ENCODE peak calls at places on chromosomes 13 and 19, in four cellular contexts. One of them, this sample, is unnamed.

GRCh38 chr19:1019980-1020867 is 699 bp downstream of the TMEM259 start:
- DNase-seq in WTC11: no peak
- DNase-seq in HEK293T: no peak
- DNase-seq in K562: no peak
- DNase-seq in this sample: no peak

GRCh38 chr19:1654178-1654792 is 1.9 kb upstream of the TCF3 start:
- DNase-seq in WTC11: no peak
- DNase-seq in HEK293T: no peak
- DNase-seq in K562: no peak
- DNase-seq in this sample: no peak

GRCh38 chr13:24027494-24027893 is 130.2 kb upstream of the C1QTNF9B start:
- DNase-seq in WTC11: no peak
- DNase-seq in HEK293T: no peak
- DNase-seq in K562: no peak
- DNase-seq in this sample: no peak

GRCh38 chr19:58476498-58477015 is 405 bp downstream of the ZNF446 start:
- DNase-seq in WTC11: no peak
- DNase-seq in HEK293T: no peak
- DNase-seq in K562: peak; percentile 53
- DNase-seq in this sample: peak; percentile 25

GRCh38 chr13:31545616-31546015 is 193.7 kb upstream of the RXFP2 start:
- DNase-seq in WTC11: no peak
- DNase-seq in HEK293T: no peak
- DNase-seq in K562: no peak
- DNase-seq in this sample: no peak

GRCh38 chr13:112686364-112686763 is 3.5 kb upstream of the ATP11A start:
- DNase-seq in WTC11: no peak
- DNase-seq in HEK293T: no peak
- DNase-seq in K562: no peak
- DNase-seq in this sample: no peak

GRCh38 chr19:37928527-37929286 is 21.7 kb downstream of the SIPA1L3 start:
- DNase-seq in WTC11: peak; percentile 47
- DNase-seq in HEK293T: no peak
- DNase-seq in K562: no peak
- DNase-seq in this sample: no peak

GRCh38 chr13:30807392-30807791 is 72.0 kb downstream of the ALOX5AP start:
- DNase-seq in WTC11: no peak
- DNase-seq in HEK293T: no peak
- DNase-seq in K562: no peak
- DNase-seq in this sample: no peak

GRCh38 chr13:98275711-98276171 is 98.7 kb upstream of the RNF113B start:
- DNase-seq in WTC11: no peak
- DNase-seq in HEK293T: no peak
- DNase-seq in K562: no peak
- DNase-seq in this sample: no peak

GRCh38 chr19:8639821-8640401 is 9.5 kb downstream of the NFILZ start:
- DNase-seq in WTC11: no peak
- DNase-seq in HEK293T: no peak
- DNase-seq in K562: no peak
- DNase-seq in this sample: no peak

GRCh38 chr19:10762656-10763055 is 44.8 kb downstream of the DNM2 start:
- DNase-seq in WTC11: no peak
- DNase-seq in HEK293T: no peak
- DNase-seq in K562: no peak
- DNase-seq in this sample: no peak

GRCh38 chr13:110663044-110663443 is 42.9 kb downstream of the CARS2 start:
- DNase-seq in WTC11: no peak
- DNase-seq in HEK293T: no peak
- DNase-seq in K562: no peak
- DNase-seq in this sample: no peak

GRCh38 chr13:64029343-64030093 is 2613.9 kb upstream of the PCDH20 start:
- DNase-seq in WTC11: peak; percentile 13
- DNase-seq in HEK293T: no peak
- DNase-seq in K562: no peak
- DNase-seq in this sample: no peak

GRCh38 chr19:28887920-28888618 is 324.9 kb downstream of the UQCRFS1 start:
- DNase-seq in WTC11: no peak
- DNase-seq in HEK293T: no peak
- DNase-seq in K562: no peak
- DNase-seq in this sample: no peak

GRCh38 chr19:10551698-10552301 is 8.1 kb downstream of the ATG4D start:
- DNase-seq in WTC11: peak; percentile 41
- DNase-seq in HEK293T: peak; percentile 45
- DNase-seq in K562: no peak
- DNase-seq in this sample: no peak

GRCh38 chr19:41521860-41522555 is 54.0 kb upstream of the CEACAM21 start:
- DNase-seq in WTC11: peak; percentile 52
- DNase-seq in HEK293T: peak; percentile 21
- DNase-seq in K562: no peak
- DNase-seq in this sample: no peak

GRCh38 chr19:31126236-31126635 is 223.0 kb downstream of the TSHZ3 start:
- DNase-seq in WTC11: no peak
- DNase-seq in HEK293T: no peak
- DNase-seq in K562: no peak
- DNase-seq in this sample: no peak

GRCh38 chr19:293436-294110 is 2.4 kb upstream of the PLPP2 start:
- DNase-seq in WTC11: no peak
- DNase-seq in HEK293T: no peak
- DNase-seq in K562: no peak
- DNase-seq in this sample: no peak

GRCh38 chr13:83350569-83350968 is 531.7 kb downstream of the SLITRK1 start:
- DNase-seq in WTC11: no peak
- DNase-seq in HEK293T: no peak
- DNase-seq in K562: no peak
- DNase-seq in this sample: no peak

GRCh38 chr19:16048583-16048982 is 27.7 kb upstream of the TPM4 start:
- DNase-seq in WTC11: no peak
- DNase-seq in HEK293T: no peak
- DNase-seq in K562: no peak
- DNase-seq in this sample: no peak

GRCh38 chr19:45781282-45782161 is 768 bp downstream of the DMPK start:
- DNase-seq in WTC11: no peak
- DNase-seq in HEK293T: no peak
- DNase-seq in K562: no peak
- DNase-seq in this sample: no peak

GRCh38 chr19:18017275-18018083 is 9.5 kb downstream of the ARRDC2 start:
- DNase-seq in WTC11: no peak
- DNase-seq in HEK293T: no peak
- DNase-seq in K562: no peak
- DNase-seq in this sample: no peak

GRCh38 chr19:30841934-30842333 is 469.8 kb downstream of the ZNF536 start:
- DNase-seq in WTC11: no peak
- DNase-seq in HEK293T: no peak
- DNase-seq in K562: no peak
- DNase-seq in this sample: no peak

GRCh38 chr13:97344250-97345175 is 89.5 kb upstream of the RAP2A start:
- DNase-seq in WTC11: peak; percentile 53
- DNase-seq in HEK293T: peak; percentile 31
- DNase-seq in K562: peak; percentile 22
- DNase-seq in this sample: peak; percentile 62

GRCh38 chr19:4744451-4745170 is 21.0 kb upstream of the DPP9 start:
- DNase-seq in WTC11: no peak
- DNase-seq in HEK293T: no peak
- DNase-seq in K562: peak; percentile 22
- DNase-seq in this sample: no peak
- TF ChIP-seq ELF4 in WTC11: no peak
- TF ChIP-seq ELF4 in HEK293T: no peak
- TF ChIP-seq ELF4 in K562: no peak
- TF ChIP-seq ELF4 in this sample: no peak

GRCh38 chr13:50893211-50893852 is 16.3 kb upstream of the RNASEH2B start:
- DNase-seq in WTC11: no peak
- DNase-seq in HEK293T: no peak
- DNase-seq in K562: no peak
- DNase-seq in this sample: no peak

GRCh38 chr13:50894504-50894903 is 15.1 kb upstream of the RNASEH2B start:
- DNase-seq in WTC11: no peak
- DNase-seq in HEK293T: no peak
- DNase-seq in K562: no peak
- DNase-seq in this sample: no peak

GRCh38 chr13:50891206-50891605 is 18.4 kb upstream of the RNASEH2B start:
- DNase-seq in WTC11: no peak
- DNase-seq in HEK293T: no peak
- DNase-seq in K562: no peak
- DNase-seq in this sample: no peak

GRCh38 chr13:50894042-50894441 is 15.5 kb upstream of the RNASEH2B start:
- DNase-seq in WTC11: no peak
- DNase-seq in HEK293T: no peak
- DNase-seq in K562: no peak
- DNase-seq in this sample: no peak

DNA sequence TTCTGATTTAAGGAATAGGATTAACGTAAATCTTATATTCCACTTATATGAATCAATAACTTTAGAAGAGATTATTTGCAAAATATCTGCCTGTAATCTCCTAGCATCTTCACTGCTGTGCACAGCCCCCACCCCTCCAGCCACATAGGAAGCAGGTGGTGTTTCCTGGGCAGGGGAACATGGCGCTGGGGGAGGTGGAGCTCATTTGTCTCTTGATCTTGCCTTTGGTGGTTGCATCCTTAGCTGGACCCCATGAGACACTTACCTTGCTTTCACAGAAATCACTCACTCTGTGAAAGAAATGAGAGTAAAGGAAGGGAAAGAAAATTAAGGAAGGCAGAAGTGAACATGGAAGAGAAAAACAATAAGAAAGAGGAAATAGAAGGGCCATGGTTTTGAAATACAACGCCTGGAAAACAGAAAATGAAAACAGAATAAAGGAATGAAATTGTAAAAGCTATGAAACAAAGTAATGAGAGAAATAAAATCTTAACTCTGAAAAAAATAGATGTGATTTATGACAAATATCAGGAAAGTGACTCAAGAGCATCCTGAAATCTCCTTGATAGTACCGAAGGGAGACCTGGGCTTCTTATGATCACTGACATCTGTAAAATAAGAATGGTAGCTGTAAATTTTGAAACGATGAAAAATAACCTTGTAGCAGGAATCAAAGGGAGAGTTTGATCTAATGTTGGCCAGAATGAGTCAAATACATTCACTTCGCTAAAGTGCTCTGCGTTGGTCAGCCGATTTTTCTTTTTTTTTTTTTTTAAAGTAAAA is 17.2 kb upstream of the RNASEH2B start:
- DNase-seq in WTC11: no peak
- DNase-seq in HEK293T: no peak
- DNase-seq in K562: no peak
- DNase-seq in this sample: no peak
- TF ChIP-seq ELF4 in WTC11: no peak
- TF ChIP-seq ELF4 in HEK293T: no peak
- TF ChIP-seq ELF4 in K562: no peak
- TF ChIP-seq ELF4 in this sample: no peak

GRCh38 chr13:42064966-42065365 is 16.5 kb downstream of the DGKH start:
- DNase-seq in WTC11: no peak
- DNase-seq in HEK293T: no peak
- DNase-seq in K562: no peak
- DNase-seq in this sample: no peak

GRCh38 chr13:42068886-42069285 is 20.4 kb downstream of the DGKH start:
- DNase-seq in WTC11: no peak
- DNase-seq in HEK293T: no peak
- DNase-seq in K562: no peak
- DNase-seq in this sample: no peak

GRCh38 chr13:42065414-42065813 is 17.0 kb downstream of the DGKH start:
- DNase-seq in WTC11: no peak
- DNase-seq in HEK293T: no peak
- DNase-seq in K562: no peak
- DNase-seq in this sample: no peak

GRCh38 chr13:42064259-42064658 is 15.8 kb downstream of the DGKH start:
- DNase-seq in WTC11: no peak
- DNase-seq in HEK293T: no peak
- DNase-seq in K562: no peak
- DNase-seq in this sample: no peak

GRCh38 chr13:42066542-42066941 is 18.1 kb downstream of the DGKH start:
- DNase-seq in WTC11: no peak
- DNase-seq in HEK293T: no peak
- DNase-seq in K562: no peak
- DNase-seq in this sample: no peak
- TF ChIP-seq ELF4 in WTC11: no peak
- TF ChIP-seq ELF4 in HEK293T: no peak
- TF ChIP-seq ELF4 in K562: no peak
- TF ChIP-seq ELF4 in this sample: no peak

GRCh38 chr13:29756506-29756905 is 93.9 kb downstream of the UBL3 start:
- DNase-seq in WTC11: no peak
- DNase-seq in HEK293T: no peak
- DNase-seq in K562: no peak
- DNase-seq in this sample: no peak

GRCh38 chr13:29760561-29760960 is 89.9 kb downstream of the UBL3 start:
- DNase-seq in WTC11: no peak
- DNase-seq in HEK293T: no peak
- DNase-seq in K562: no peak
- DNase-seq in this sample: no peak

GRCh38 chr13:29761815-29762214 is 88.6 kb downstream of the UBL3 start:
- DNase-seq in WTC11: no peak
- DNase-seq in HEK293T: no peak
- DNase-seq in K562: no peak
- DNase-seq in this sample: no peak

GRCh38 chr13:29761160-29761559 is 89.3 kb downstream of the UBL3 start:
- DNase-seq in WTC11: no peak
- DNase-seq in HEK293T: no peak
- DNase-seq in K562: no peak
- DNase-seq in this sample: no peak

GRCh38 chr13:29758591-29759114 is 91.8 kb downstream of the UBL3 start:
- DNase-seq in WTC11: no peak
- DNase-seq in HEK293T: no peak
- DNase-seq in K562: peak; percentile 10
- DNase-seq in this sample: peak; percentile 5
- TF ChIP-seq ELF4 in WTC11: no peak
- TF ChIP-seq ELF4 in HEK293T: no peak
- TF ChIP-seq ELF4 in K562: no peak
- TF ChIP-seq ELF4 in this sample: no peak

GRCh38 chr19:4241824-4242430 is 5.0 kb upstream of the YJU2 start:
- DNase-seq in WTC11: no peak
- DNase-seq in HEK293T: no peak
- DNase-seq in K562: peak; percentile 2
- DNase-seq in this sample: no peak
- TF ChIP-seq ELF4 in WTC11: no peak
- TF ChIP-seq ELF4 in HEK293T: no peak
- TF ChIP-seq ELF4 in K562: no peak
- TF ChIP-seq ELF4 in this sample: no peak

DNA sequence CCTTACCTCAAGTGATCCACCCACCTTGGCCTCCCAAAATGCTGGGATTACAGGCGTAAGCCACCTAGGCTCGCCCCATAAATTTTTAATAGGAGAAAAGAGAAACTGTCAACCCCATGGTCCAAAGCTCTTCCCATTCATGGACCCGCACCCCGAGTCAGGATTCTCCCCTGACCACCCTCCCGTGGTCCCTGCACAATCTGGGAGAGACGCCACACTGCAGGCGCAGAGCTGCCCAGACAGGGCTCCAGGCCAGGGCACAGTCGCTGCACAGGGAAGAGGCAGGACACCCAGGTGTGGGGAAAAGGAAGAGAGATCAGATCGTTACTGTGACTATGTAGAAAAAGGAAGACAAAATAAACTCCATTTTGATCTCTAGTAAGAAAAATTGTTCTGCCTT is 54.5 kb downstream of the ZNF93 start:
- DNase-seq in WTC11: no peak
- DNase-seq in HEK293T: no peak
- DNase-seq in K562: no peak
- DNase-seq in this sample: no peak
- TF ChIP-seq ELF4 in WTC11: no peak
- TF ChIP-seq ELF4 in HEK293T: no peak
- TF ChIP-seq ELF4 in K562: no peak
- TF ChIP-seq ELF4 in this sample: no peak

GRCh38 chr19:51750381-51751124 is 1.1 kb downstream of the FPR1 start:
- DNase-seq in WTC11: no peak
- DNase-seq in HEK293T: no peak
- DNase-seq in K562: no peak
- DNase-seq in this sample: no peak
- TF ChIP-seq ELF4 in WTC11: no peak
- TF ChIP-seq ELF4 in HEK293T: no peak
- TF ChIP-seq ELF4 in K562: no peak
- TF ChIP-seq ELF4 in this sample: no peak